ENCODE peak calls at places on chromosomes 2 and 18, in five cellular contexts. One of them, this sample, is unnamed.

GRCh38 chr2:80304522-80304878 is at the start of gene LRRTM1:
- DNase-seq in CD8-positive, alpha-beta T cell: no peak
- DNase-seq in mammary epithelial cell: no peak
- DNase-seq in CD4-positive, alpha-beta T cell: no peak
- DNase-seq in right lobe of liver: no peak
- DNase-seq in this sample: peak; percentile 1

GRCh38 chr2:217215877-217216276 is 356.0 kb upstream of the TNP1 start:
- DNase-seq in CD4-positive, alpha-beta T cell: no peak
- DNase-seq in right lobe of liver: no peak
- DNase-seq in mammary epithelial cell: no peak
- DNase-seq in CD8-positive, alpha-beta T cell: no peak
- DNase-seq in this sample: peak; percentile 31

GRCh38 chr2:71620116-71620515 is 166.8 kb downstream of the DYSF start:
- DNase-seq in CD8-positive, alpha-beta T cell: peak; percentile 31
- DNase-seq in mammary epithelial cell: no peak
- DNase-seq in right lobe of liver: no peak
- DNase-seq in CD4-positive, alpha-beta T cell: no peak
- DNase-seq in this sample: no peak

GRCh38 chr2:229586746-229587705 is 127.3 kb downstream of the DNER start:
- DNase-seq in right lobe of liver: peak; percentile 77
- DNase-seq in CD8-positive, alpha-beta T cell: no peak
- DNase-seq in mammary epithelial cell: peak; percentile 93
- DNase-seq in CD4-positive, alpha-beta T cell: no peak
- DNase-seq in this sample: peak; percentile 87

GRCh38 chr2:85549826-85550225 is 10.9 kb downstream of the MAT2A start:
- DNase-seq in CD8-positive, alpha-beta T cell: no peak
- DNase-seq in CD4-positive, alpha-beta T cell: no peak
- DNase-seq in right lobe of liver: no peak
- DNase-seq in mammary epithelial cell: no peak
- DNase-seq in this sample: no peak

GRCh38 chr2:12317853-12318426 is 398.8 kb upstream of the TRIB2 start:
- DNase-seq in mammary epithelial cell: peak; percentile 89
- DNase-seq in right lobe of liver: no peak
- DNase-seq in CD4-positive, alpha-beta T cell: no peak
- DNase-seq in CD8-positive, alpha-beta T cell: no peak
- DNase-seq in this sample: peak; percentile 80

GRCh38 chr18:49668583-49669290 is 106.9 kb downstream of the LIPG start:
- DNase-seq in CD8-positive, alpha-beta T cell: no peak
- DNase-seq in mammary epithelial cell: no peak
- DNase-seq in right lobe of liver: no peak
- DNase-seq in CD4-positive, alpha-beta T cell: no peak
- DNase-seq in this sample: no peak

GRCh38 chr2:136407952-136408318 is 290.0 kb upstream of the CXCR4 start:
- DNase-seq in CD4-positive, alpha-beta T cell: no peak
- DNase-seq in right lobe of liver: no peak
- DNase-seq in mammary epithelial cell: peak; percentile 50
- DNase-seq in CD8-positive, alpha-beta T cell: no peak
- DNase-seq in this sample: no peak

GRCh38 chr2:215657844-215658243 is 222.0 kb upstream of the FN1 start:
- DNase-seq in right lobe of liver: no peak
- DNase-seq in CD4-positive, alpha-beta T cell: no peak
- DNase-seq in mammary epithelial cell: peak; percentile 95
- DNase-seq in CD8-positive, alpha-beta T cell: no peak
- DNase-seq in this sample: peak; percentile 25

GRCh38 chr2:155308367-155309009 is 610.0 kb downstream of the KCNJ3 start:
- DNase-seq in CD8-positive, alpha-beta T cell: no peak
- DNase-seq in mammary epithelial cell: no peak
- DNase-seq in right lobe of liver: no peak
- DNase-seq in CD4-positive, alpha-beta T cell: no peak
- DNase-seq in this sample: no peak

GRCh38 chr2:134139615-134140014 is 114.3 kb upstream of the MGAT5 start:
- DNase-seq in CD4-positive, alpha-beta T cell: no peak
- DNase-seq in mammary epithelial cell: no peak
- DNase-seq in CD8-positive, alpha-beta T cell: no peak
- DNase-seq in right lobe of liver: no peak
- DNase-seq in this sample: no peak

GRCh38 chr18:8413751-8414150 is 195.5 kb upstream of the RAB12 start:
- DNase-seq in right lobe of liver: no peak
- DNase-seq in CD4-positive, alpha-beta T cell: no peak
- DNase-seq in CD8-positive, alpha-beta T cell: no peak
- DNase-seq in mammary epithelial cell: no peak
- DNase-seq in this sample: no peak

GRCh38 chr2:70472256-70472905 is 81.2 kb downstream of the TGFA start:
- DNase-seq in CD8-positive, alpha-beta T cell: no peak
- DNase-seq in right lobe of liver: no peak
- DNase-seq in mammary epithelial cell: no peak
- DNase-seq in CD4-positive, alpha-beta T cell: no peak
- DNase-seq in this sample: no peak

GRCh38 chr2:9230051-9230802 is 23.6 kb downstream of the ASAP2 start:
- DNase-seq in mammary epithelial cell: no peak
- DNase-seq in right lobe of liver: no peak
- DNase-seq in CD8-positive, alpha-beta T cell: no peak
- DNase-seq in CD4-positive, alpha-beta T cell: no peak
- DNase-seq in this sample: no peak

GRCh38 chr2:9226458-9227380 is 20.1 kb downstream of the ASAP2 start:
- DNase-seq in mammary epithelial cell: no peak
- DNase-seq in right lobe of liver: no peak
- DNase-seq in CD8-positive, alpha-beta T cell: no peak
- DNase-seq in CD4-positive, alpha-beta T cell: no peak
- DNase-seq in this sample: no peak

GRCh38 chr2:9229470-9229820 is 22.8 kb downstream of the ASAP2 start:
- DNase-seq in CD4-positive, alpha-beta T cell: no peak
- DNase-seq in mammary epithelial cell: no peak
- DNase-seq in right lobe of liver: no peak
- DNase-seq in CD8-positive, alpha-beta T cell: no peak
- DNase-seq in this sample: no peak

GRCh38 chr2:9228781-9229469 is 22.3 kb downstream of the ASAP2 start:
- DNase-seq in CD8-positive, alpha-beta T cell: no peak
- DNase-seq in mammary epithelial cell: no peak
- DNase-seq in right lobe of liver: no peak
- DNase-seq in CD4-positive, alpha-beta T cell: no peak
- DNase-seq in this sample: no peak

DNA sequence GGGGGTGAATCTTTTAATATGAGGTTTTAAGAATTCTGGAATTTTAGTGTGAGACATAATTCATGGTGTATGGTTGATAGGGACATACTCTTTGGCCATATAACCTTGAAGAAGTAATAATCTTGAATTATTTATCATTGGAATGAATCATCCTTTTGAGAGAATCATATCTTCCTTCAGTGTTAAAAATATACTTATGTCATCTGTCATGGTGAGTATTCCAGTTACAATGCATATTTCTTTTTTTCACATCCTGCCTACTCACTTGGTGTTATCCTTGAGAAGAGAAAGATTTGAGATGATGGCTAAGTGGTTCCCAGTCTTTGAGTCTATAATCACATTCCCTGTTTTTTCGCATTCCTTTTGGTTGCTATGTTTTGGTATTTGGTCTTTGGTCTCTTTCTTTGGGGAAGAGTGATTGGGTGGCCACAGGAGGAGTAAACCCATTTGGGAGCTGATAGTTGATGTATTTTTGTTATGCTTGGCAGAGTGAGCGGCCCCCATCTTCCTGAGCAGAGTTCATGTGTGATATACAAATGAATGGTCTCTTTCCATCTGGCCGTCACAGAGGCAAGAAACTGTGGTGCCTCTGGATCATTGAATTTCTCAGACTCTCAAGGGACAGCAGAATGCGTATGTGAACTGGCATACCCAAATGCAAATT is 21.6 kb downstream of the ASAP2 start:
- DNase-seq in right lobe of liver: no peak
- DNase-seq in CD4-positive, alpha-beta T cell: no peak
- DNase-seq in mammary epithelial cell: no peak
- DNase-seq in CD8-positive, alpha-beta T cell: no peak
- DNase-seq in this sample: no peak
- H3K27ac ChIP-seq in right lobe of liver: no peak overlapping the region
- H3K27ac ChIP-seq in CD4-positive, alpha-beta T cell: no peak overlapping the region
- H3K27ac ChIP-seq in mammary epithelial cell: no peak overlapping the region
- H3K27ac ChIP-seq in CD8-positive, alpha-beta T cell: no peak overlapping the region
- H3K27ac ChIP-seq in this sample: no peak overlapping the region

GRCh38 chr18:57644540-57644939 is 22.9 kb upstream of the NARS1 start:
- DNase-seq in mammary epithelial cell: no peak
- DNase-seq in CD8-positive, alpha-beta T cell: no peak
- DNase-seq in right lobe of liver: no peak
- DNase-seq in CD4-positive, alpha-beta T cell: no peak
- DNase-seq in this sample: no peak
- TF ChIP-seq CTCF in mammary epithelial cell: peak; percentile 23
- TF ChIP-seq CTCF in CD8-positive, alpha-beta T cell: no peak
- TF ChIP-seq CTCF in right lobe of liver: no peak
- TF ChIP-seq CTCF in CD4-positive, alpha-beta T cell: no peak
- TF ChIP-seq CTCF in this sample: peak; percentile 19

DNA sequence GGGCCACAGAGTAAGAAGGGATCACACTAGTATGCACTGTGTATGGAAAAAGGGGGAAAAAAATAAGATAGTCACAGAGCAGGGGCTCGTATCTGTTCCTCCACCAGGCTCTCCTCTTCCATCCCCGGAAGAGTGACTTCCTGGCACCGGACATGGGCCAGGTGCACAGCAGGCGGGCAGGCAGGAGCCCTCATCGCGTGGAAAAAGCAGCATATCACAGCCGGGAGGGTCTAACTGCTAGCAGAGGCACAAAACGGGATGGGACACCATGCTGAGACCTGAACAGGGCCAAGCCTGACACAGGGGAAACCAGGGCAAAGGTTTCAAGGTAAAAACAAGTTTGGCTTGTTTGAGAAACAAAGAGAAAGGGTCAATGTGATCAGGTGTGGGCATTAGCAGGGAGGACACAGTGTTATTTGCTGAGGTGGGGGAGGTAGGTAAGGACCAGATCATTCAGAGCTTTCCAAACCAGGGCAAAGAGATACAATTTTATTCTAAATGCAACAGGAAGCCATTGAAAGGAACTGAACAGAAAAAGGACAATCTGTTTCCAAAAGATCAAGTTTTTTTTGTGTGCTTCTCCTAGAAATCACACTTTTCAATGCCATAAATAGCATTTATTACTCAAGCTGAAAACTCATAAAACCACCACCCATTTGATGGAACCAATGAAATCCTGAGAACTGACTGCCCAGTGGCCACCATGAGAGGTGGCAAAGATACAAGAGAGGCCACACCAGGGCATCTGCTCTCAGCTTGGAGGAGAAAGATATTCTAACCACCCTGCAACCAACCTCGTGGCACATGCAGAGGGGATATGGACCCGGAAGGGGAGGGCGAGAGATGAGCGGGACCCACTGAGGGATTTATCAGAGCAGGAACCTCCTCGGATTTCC is 9.2 kb downstream of the CYB5A start:
- DNase-seq in right lobe of liver: no peak
- DNase-seq in mammary epithelial cell: no peak
- DNase-seq in CD8-positive, alpha-beta T cell: no peak
- DNase-seq in CD4-positive, alpha-beta T cell: no peak
- DNase-seq in this sample: no peak
- H3K27ac ChIP-seq in right lobe of liver: peak overlapping the region; percentile 83
- H3K27ac ChIP-seq in mammary epithelial cell: no peak overlapping the region
- H3K27ac ChIP-seq in CD8-positive, alpha-beta T cell: no peak overlapping the region
- H3K27ac ChIP-seq in CD4-positive, alpha-beta T cell: no peak overlapping the region
- H3K27ac ChIP-seq in this sample: no peak overlapping the region

GRCh38 chr2:44671276-44671675 is 270.2 kb upstream of the SIX3 start:
- DNase-seq in CD8-positive, alpha-beta T cell: no peak
- DNase-seq in right lobe of liver: no peak
- DNase-seq in CD4-positive, alpha-beta T cell: no peak
- DNase-seq in mammary epithelial cell: no peak
- DNase-seq in this sample: no peak

GRCh38 chr2:44676379-44676778 is 265.1 kb upstream of the SIX3 start:
- DNase-seq in right lobe of liver: no peak
- DNase-seq in CD4-positive, alpha-beta T cell: no peak
- DNase-seq in mammary epithelial cell: no peak
- DNase-seq in CD8-positive, alpha-beta T cell: no peak
- DNase-seq in this sample: no peak

GRCh38 chr2:44671896-44672295 is 269.6 kb upstream of the SIX3 start:
- DNase-seq in mammary epithelial cell: no peak
- DNase-seq in right lobe of liver: no peak
- DNase-seq in CD4-positive, alpha-beta T cell: no peak
- DNase-seq in CD8-positive, alpha-beta T cell: no peak
- DNase-seq in this sample: no peak

GRCh38 chr2:44672431-44672830 is 269.1 kb upstream of the SIX3 start:
- DNase-seq in CD8-positive, alpha-beta T cell: no peak
- DNase-seq in right lobe of liver: no peak
- DNase-seq in CD4-positive, alpha-beta T cell: no peak
- DNase-seq in mammary epithelial cell: no peak
- DNase-seq in this sample: no peak

GRCh38 chr2:44674473-44675299 is 266.8 kb upstream of the SIX3 start:
- DNase-seq in mammary epithelial cell: no peak
- DNase-seq in CD8-positive, alpha-beta T cell: no peak
- DNase-seq in right lobe of liver: no peak
- DNase-seq in CD4-positive, alpha-beta T cell: no peak
- DNase-seq in this sample: no peak
- TF ChIP-seq CTCF in mammary epithelial cell: no peak
- TF ChIP-seq CTCF in CD8-positive, alpha-beta T cell: no peak
- TF ChIP-seq CTCF in right lobe of liver: no peak
- TF ChIP-seq CTCF in CD4-positive, alpha-beta T cell: no peak
- TF ChIP-seq CTCF in this sample: no peak

GRCh38 chr2:127058656-127059252 is 48.2 kb downstream of the BIN1 start:
- DNase-seq in CD4-positive, alpha-beta T cell: no peak
- DNase-seq in mammary epithelial cell: no peak
- DNase-seq in right lobe of liver: no peak
- DNase-seq in CD8-positive, alpha-beta T cell: no peak
- DNase-seq in this sample: no peak
- H3K27ac ChIP-seq in CD4-positive, alpha-beta T cell: no peak overlapping the region
- H3K27ac ChIP-seq in mammary epithelial cell: no peak overlapping the region
- H3K27ac ChIP-seq in right lobe of liver: no peak overlapping the region
- H3K27ac ChIP-seq in CD8-positive, alpha-beta T cell: no peak overlapping the region
- H3K27ac ChIP-seq in this sample: no peak overlapping the region

GRCh38 chr2:197310271-197310939 is at the start of gene ANKRD44:
- DNase-seq in CD4-positive, alpha-beta T cell: peak; percentile 85
- DNase-seq in CD8-positive, alpha-beta T cell: peak; percentile 95
- DNase-seq in right lobe of liver: peak; percentile 97
- DNase-seq in mammary epithelial cell: peak; percentile 82
- DNase-seq in this sample: peak; percentile 87
- TF ChIP-seq CTCF in CD4-positive, alpha-beta T cell: no peak
- TF ChIP-seq CTCF in CD8-positive, alpha-beta T cell: no peak
- TF ChIP-seq CTCF in right lobe of liver: peak; percentile 83
- TF ChIP-seq CTCF in mammary epithelial cell: peak; percentile 18
- TF ChIP-seq CTCF in this sample: peak; percentile 79

DNA sequence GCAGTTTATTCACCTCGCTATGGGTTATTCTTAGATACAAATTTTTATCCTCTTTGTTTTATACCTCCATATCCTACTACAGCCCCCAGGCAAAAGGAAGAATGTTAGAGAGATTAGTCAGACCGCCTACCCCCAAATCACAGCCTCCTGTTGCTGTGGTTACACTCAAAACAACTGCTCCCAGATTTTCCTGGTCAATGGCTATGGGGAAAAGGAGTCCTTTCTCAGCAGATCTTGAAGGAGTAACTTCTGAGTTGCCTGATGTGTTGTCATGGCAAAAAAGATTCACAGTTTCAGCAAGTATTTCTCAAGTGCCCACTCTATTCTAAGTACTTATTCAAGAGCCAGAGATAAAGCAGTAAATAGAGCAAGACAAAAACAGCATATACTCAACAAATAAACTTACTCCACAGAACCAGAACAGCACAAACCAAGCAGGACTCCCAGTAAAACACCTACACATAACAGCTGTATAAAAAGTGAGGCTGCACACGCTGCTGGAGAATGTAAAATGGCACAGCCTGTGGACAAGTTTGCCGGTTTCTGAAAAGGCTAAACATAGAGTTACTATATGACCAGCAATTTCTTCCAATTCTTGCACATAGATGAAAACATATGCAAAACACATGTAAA is 104.8 kb downstream of the NOL10 start:
- DNase-seq in mammary epithelial cell: peak; percentile 96
- DNase-seq in right lobe of liver: no peak
- DNase-seq in CD8-positive, alpha-beta T cell: no peak
- DNase-seq in CD4-positive, alpha-beta T cell: no peak
- DNase-seq in this sample: peak; percentile 93
- H3K27ac ChIP-seq in mammary epithelial cell: peak overlapping the region; percentile 96
- H3K27ac ChIP-seq in right lobe of liver: no peak overlapping the region
- H3K27ac ChIP-seq in CD8-positive, alpha-beta T cell: no peak overlapping the region
- H3K27ac ChIP-seq in CD4-positive, alpha-beta T cell: no peak overlapping the region
- H3K27ac ChIP-seq in this sample: no peak overlapping the region